ENCODE peak calls at places on chromosomes 13 and 19, in four cellular contexts. One of them, this sample, is unnamed.

GRCh38 chr19:6216996-6217751 is 62.6 kb downstream of the MLLT1 start:
- DNase-seq in K562: peak; percentile 81
- DNase-seq in A549: no peak
- DNase-seq in HepG2: no peak
- DNase-seq in this sample: no peak

GRCh38 chr13:99153219-99153618 is 47.4 kb upstream of the UBAC2 start:
- DNase-seq in HepG2: no peak
- DNase-seq in A549: no peak
- DNase-seq in K562: peak; percentile 17
- DNase-seq in this sample: no peak

GRCh38 chr13:77565635-77566034 is 30.1 kb downstream of the SCEL start:
- DNase-seq in K562: peak; percentile 5
- DNase-seq in A549: peak; percentile 4
- DNase-seq in HepG2: peak; percentile 3
- DNase-seq in this sample: no peak

GRCh38 chr13:107210216-107211010 is 642.5 kb upstream of the ARGLU1 start:
- DNase-seq in K562: no peak
- DNase-seq in A549: no peak
- DNase-seq in HepG2: no peak
- DNase-seq in this sample: no peak

GRCh38 chr19:41696402-41697197 is 8.5 kb upstream of the CEACAM7 start:
- DNase-seq in A549: no peak
- DNase-seq in HepG2: no peak
- DNase-seq in K562: no peak
- DNase-seq in this sample: no peak

GRCh38 chr19:35013047-35013819 is 13.1 kb downstream of the GRAMD1A start:
- DNase-seq in HepG2: peak; percentile 48
- DNase-seq in A549: peak; percentile 86
- DNase-seq in K562: peak; percentile 78
- DNase-seq in this sample: no peak

GRCh38 chr19:36023432-36023831 is 9.2 kb downstream of the CLIP3 start:
- DNase-seq in HepG2: no peak
- DNase-seq in K562: no peak
- DNase-seq in A549: no peak
- DNase-seq in this sample: no peak

GRCh38 chr13:24244802-24245201 is 64.6 kb upstream of the C1QTNF9 start:
- DNase-seq in K562: no peak
- DNase-seq in A549: no peak
- DNase-seq in HepG2: no peak
- DNase-seq in this sample: no peak

GRCh38 chr13:40318366-40318765 is 348.1 kb downstream of the FOXO1 start:
- DNase-seq in HepG2: no peak
- DNase-seq in K562: no peak
- DNase-seq in A549: no peak
- DNase-seq in this sample: no peak

GRCh38 chr19:10503002-10503789 is at the start of gene KEAP1:
- DNase-seq in K562: peak; percentile 73
- DNase-seq in HepG2: peak; percentile 18
- DNase-seq in A549: peak; percentile 29
- DNase-seq in this sample: no peak

GRCh38 chr13:111046590-111047141 is 68.4 kb upstream of the ARHGEF7 start:
- DNase-seq in HepG2: no peak
- DNase-seq in K562: peak; percentile 46
- DNase-seq in A549: no peak
- DNase-seq in this sample: peak; percentile 36

GRCh38 chr13:30866692-30867669 is 39.1 kb upstream of the MEDAG start:
- DNase-seq in HepG2: no peak
- DNase-seq in K562: no peak
- DNase-seq in A549: no peak
- DNase-seq in this sample: no peak

GRCh38 chr13:43307221-43307920 is 284.0 kb downstream of the DNAJC15 start:
- DNase-seq in A549: no peak
- DNase-seq in K562: no peak
- DNase-seq in HepG2: no peak
- DNase-seq in this sample: no peak

GRCh38 chr19:29988351-29988750 is 46.3 kb downstream of the URI1 start:
- DNase-seq in A549: no peak
- DNase-seq in K562: peak; percentile 82
- DNase-seq in HepG2: peak; percentile 5
- DNase-seq in this sample: no peak

GRCh38 chr13:42007844-42008243 is 40.6 kb upstream of the DGKH start:
- DNase-seq in K562: no peak
- DNase-seq in A549: no peak
- DNase-seq in HepG2: no peak
- DNase-seq in this sample: no peak

GRCh38 chr19:53906211-53907192 is 2.6 kb upstream of the CACNG7 start:
- DNase-seq in K562: peak; percentile 74
- DNase-seq in A549: peak; percentile 92
- DNase-seq in HepG2: no peak
- DNase-seq in this sample: no peak

GRCh38 chr19:10766681-10767201 is 48.9 kb downstream of the DNM2 start:
- DNase-seq in A549: no peak
- DNase-seq in HepG2: no peak
- DNase-seq in K562: no peak
- DNase-seq in this sample: no peak

GRCh38 chr13:44220948-44221347 is 152.7 kb upstream of the SERP2 start:
- DNase-seq in A549: no peak
- DNase-seq in HepG2: no peak
- DNase-seq in K562: no peak
- DNase-seq in this sample: no peak

GRCh38 chr13:75486654-75487053 is 4.7 kb upstream of the TBC1D4 start:
- DNase-seq in A549: no peak
- DNase-seq in HepG2: no peak
- DNase-seq in K562: no peak
- DNase-seq in this sample: no peak

GRCh38 chr19:33186835-33187540 is 7.1 kb upstream of the LRP3 start:
- DNase-seq in K562: no peak
- DNase-seq in HepG2: no peak
- DNase-seq in A549: no peak
- DNase-seq in this sample: no peak

GRCh38 chr13:97781891-97782305 is 171.6 kb upstream of the IPO5 start:
- DNase-seq in HepG2: no peak
- DNase-seq in K562: no peak
- DNase-seq in A549: no peak
- DNase-seq in this sample: no peak

GRCh38 chr19:46979770-46980105 is 39.9 kb upstream of the NPAS1 start:
- DNase-seq in HepG2: no peak
- DNase-seq in A549: no peak
- DNase-seq in K562: no peak
- DNase-seq in this sample: no peak

GRCh38 chr13:32736648-32737047 is 150.4 kb downstream of the PDS5B start:
- DNase-seq in A549: no peak
- DNase-seq in HepG2: no peak
- DNase-seq in K562: no peak
- DNase-seq in this sample: no peak

GRCh38 chr13:32733685-32734084 is 147.4 kb downstream of the PDS5B start:
- DNase-seq in HepG2: no peak
- DNase-seq in A549: no peak
- DNase-seq in K562: no peak
- DNase-seq in this sample: no peak

GRCh38 chr13:32737111-32737571 is 150.9 kb downstream of the PDS5B start:
- DNase-seq in A549: no peak
- DNase-seq in HepG2: no peak
- DNase-seq in K562: no peak
- DNase-seq in this sample: peak; percentile 63

GRCh38 chr13:32735859-32736258 is 149.6 kb downstream of the PDS5B start:
- DNase-seq in HepG2: peak; percentile 5
- DNase-seq in K562: no peak
- DNase-seq in A549: no peak
- DNase-seq in this sample: no peak

DNA sequence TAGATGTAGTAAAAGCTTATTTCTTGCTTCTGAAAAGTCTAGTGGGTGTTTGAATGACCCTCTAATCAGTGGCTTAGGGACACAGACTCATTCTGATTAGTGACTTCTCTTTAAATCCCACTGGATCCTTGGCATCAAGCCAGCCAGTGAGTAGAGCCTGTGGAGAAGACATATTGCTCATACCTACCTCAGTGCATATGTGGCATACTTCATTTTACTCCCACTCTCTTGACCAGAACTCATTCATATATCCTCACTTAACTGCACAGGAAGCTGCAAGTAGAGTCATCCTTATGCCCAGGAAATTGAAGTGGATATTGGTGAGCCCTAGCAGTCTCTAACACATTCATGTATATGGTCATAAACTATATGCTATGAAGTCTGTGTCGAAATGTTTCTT is 148.3 kb downstream of the PDS5B start:
- DNase-seq in K562: peak; percentile 5
- DNase-seq in HepG2: no peak
- DNase-seq in A549: no peak
- DNase-seq in this sample: no peak
- TF ChIP-seq CHD4 in K562: no peak
- TF ChIP-seq CHD4 in HepG2: no peak
- TF ChIP-seq CHD4 in A549: no peak
- TF ChIP-seq CHD4 in this sample: no peak

GRCh38 chr13:113105032-113105993 is at the start of gene F7:
- DNase-seq in A549: peak; percentile 19
- DNase-seq in HepG2: peak; percentile 91
- DNase-seq in K562: no peak
- DNase-seq in this sample: no peak
- TF ChIP-seq CHD4 in A549: no peak
- TF ChIP-seq CHD4 in HepG2: no peak
- TF ChIP-seq CHD4 in K562: no peak
- TF ChIP-seq CHD4 in this sample: no peak

GRCh38 chr13:62320129-62320724 is 904.6 kb upstream of the PCDH20 start:
- DNase-seq in K562: no peak
- DNase-seq in A549: peak; percentile 1
- DNase-seq in HepG2: peak; percentile 22
- DNase-seq in this sample: peak; percentile 36
- TF ChIP-seq CHD4 in K562: no peak
- TF ChIP-seq CHD4 in A549: no peak
- TF ChIP-seq CHD4 in HepG2: no peak
- TF ChIP-seq CHD4 in this sample: no peak

GRCh38 chr19:56423985-56424353 is 19.8 kb downstream of the ZNF583 start:
- DNase-seq in HepG2: no peak
- DNase-seq in A549: no peak
- DNase-seq in K562: no peak
- DNase-seq in this sample: no peak

DNA sequence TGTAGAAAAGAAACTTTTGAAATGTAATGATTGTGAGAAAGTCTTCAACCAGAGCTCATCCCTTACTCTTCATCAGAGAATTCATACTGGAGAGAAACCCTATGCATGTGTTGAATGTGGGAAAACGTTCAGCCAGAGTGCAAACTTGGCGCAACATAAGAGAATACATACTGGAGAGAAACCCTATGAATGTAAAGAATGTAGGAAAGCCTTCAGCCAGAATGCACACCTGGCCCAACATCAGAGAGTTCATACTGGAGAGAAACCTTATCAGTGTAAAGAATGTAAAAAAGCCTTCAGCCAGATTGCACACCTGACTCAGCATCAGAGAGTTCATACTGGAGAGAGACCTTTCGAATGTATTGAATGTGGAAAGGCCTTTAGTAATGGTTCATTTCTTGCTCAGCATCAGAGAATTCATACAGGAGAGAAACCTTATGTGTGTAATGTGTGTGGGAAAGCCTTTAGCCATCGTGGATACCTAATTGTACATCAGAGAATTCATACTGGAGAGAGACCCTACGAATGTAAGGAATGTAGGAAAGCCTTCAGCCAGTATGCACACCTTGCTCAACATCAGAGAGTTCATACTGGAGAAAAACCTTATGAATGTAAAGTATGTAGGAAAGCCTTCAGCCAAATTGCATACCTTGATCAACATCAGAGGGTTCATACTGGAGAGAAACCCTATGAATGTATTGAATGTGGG is 19.3 kb downstream of the ZNF583 start:
- DNase-seq in K562: no peak
- DNase-seq in HepG2: no peak
- DNase-seq in A549: no peak
- DNase-seq in this sample: no peak
- TF ChIP-seq CHD4 in K562: no peak
- TF ChIP-seq CHD4 in HepG2: no peak
- TF ChIP-seq CHD4 in A549: no peak
- TF ChIP-seq CHD4 in this sample: no peak

GRCh38 chr13:20114066-20114465 is 46.8 kb downstream of the GJA3 start:
- DNase-seq in HepG2: peak; percentile 18
- DNase-seq in K562: no peak
- DNase-seq in A549: no peak
- DNase-seq in this sample: no peak

GRCh38 chr13:20121154-20121515 is 39.7 kb downstream of the GJA3 start:
- DNase-seq in A549: no peak
- DNase-seq in K562: no peak
- DNase-seq in HepG2: peak; percentile 30
- DNase-seq in this sample: no peak

GRCh38 chr13:20116213-20116612 is 44.6 kb downstream of the GJA3 start:
- DNase-seq in HepG2: no peak
- DNase-seq in A549: no peak
- DNase-seq in K562: no peak
- DNase-seq in this sample: no peak

GRCh38 chr13:20119960-20120359 is 40.9 kb downstream of the GJA3 start:
- DNase-seq in A549: no peak
- DNase-seq in HepG2: no peak
- DNase-seq in K562: no peak
- DNase-seq in this sample: no peak

DNA sequence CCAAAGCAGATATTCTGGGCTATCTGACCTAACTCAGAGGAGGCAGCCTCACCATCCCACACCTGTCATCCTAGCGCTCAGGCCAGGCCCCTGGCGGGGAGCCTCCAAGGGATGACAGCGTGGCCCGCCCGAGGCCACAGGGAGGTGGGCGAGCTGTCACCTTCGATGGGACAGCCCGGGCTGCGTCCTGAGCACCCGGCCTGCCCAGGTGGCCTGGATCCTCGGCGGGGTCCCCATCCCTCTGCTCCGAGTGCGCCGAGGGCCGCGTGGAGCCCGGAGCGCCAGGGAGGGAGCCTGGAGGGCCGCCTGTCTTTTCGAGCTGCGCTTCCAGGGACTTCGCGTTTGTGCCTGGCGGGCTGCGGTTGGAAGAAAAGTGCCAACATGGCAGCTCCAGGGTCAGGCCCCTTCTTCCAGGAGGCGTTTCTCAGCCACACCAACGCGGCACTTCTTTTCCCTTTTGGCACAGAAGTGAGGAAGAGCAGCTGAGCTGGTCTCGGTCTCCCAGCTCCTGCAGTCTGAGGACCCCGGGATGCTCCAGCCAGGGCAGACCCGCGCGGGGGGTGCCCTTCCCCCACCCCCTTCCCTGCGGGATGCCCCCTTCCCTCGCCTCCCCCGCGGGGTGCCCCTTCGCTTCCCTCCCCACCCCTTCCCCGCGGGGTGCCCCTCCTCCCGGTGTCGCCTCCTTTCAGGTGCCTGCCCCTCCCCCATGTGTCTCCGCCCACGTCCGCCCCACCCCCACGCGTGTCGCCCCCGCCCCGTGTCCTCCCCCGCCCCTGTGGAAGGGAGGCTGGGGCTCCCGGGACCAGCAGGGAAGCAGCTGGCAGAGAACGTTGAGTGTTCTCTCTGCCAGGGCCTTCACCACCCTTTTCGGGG is 42.3 kb downstream of the GJA3 start:
- DNase-seq in K562: peak; percentile 72
- DNase-seq in HepG2: no peak
- DNase-seq in A549: peak; percentile 21
- DNase-seq in this sample: no peak
- TF ChIP-seq CHD4 in K562: no peak
- TF ChIP-seq CHD4 in HepG2: no peak
- TF ChIP-seq CHD4 in A549: no peak
- TF ChIP-seq CHD4 in this sample: no peak

GRCh38 chr13:103883698-103884097 is 817.5 kb upstream of the SLC10A2 start:
- DNase-seq in K562: no peak
- DNase-seq in HepG2: no peak
- DNase-seq in A549: no peak
- DNase-seq in this sample: no peak
- TF ChIP-seq CHD4 in K562: no peak
- TF ChIP-seq CHD4 in HepG2: no peak
- TF ChIP-seq CHD4 in A549: no peak
- TF ChIP-seq CHD4 in this sample: no peak

This sample was measured in GM12878.